ENCODE peak calls at places on chromosomes 16 and 17, in seven cellular contexts. D, W, U, Z, J, F and P are unnamed samples.

GRCh38 chr17:39062846-39063680 is 88.4 kb downstream of the PLXDC1 start:
- DNase-seq in D (no peak), W (no peak), U (no peak), Z (no peak), J (no peak), F (no peak), P (no peak)

GRCh38 chr17:13702266-13702665 is 100.5 kb upstream of the HS3ST3A1 start:
- DNase-seq in D (peak; percentile 7), W (no peak), U (no peak), Z (no peak), J (no peak), F (no peak), P (no peak)

GRCh38 chr17:43570518-43570928 is 24.4 kb upstream of the ETV4 start:
- DNase-seq in D (peak; percentile 32), W (no peak), U (no peak), Z (no peak), J (no peak), F (no peak), P (no peak)

GRCh38 chr16:27066655-27067054 is at the start of gene C16orf82:
- DNase-seq in D (no peak), W (no peak), U (no peak), Z (no peak), J (no peak), F (no peak), P (no peak)

GRCh38 chr16:74304164-74304834 is 7.7 kb downstream of the PSMD7 start:
- DNase-seq in D (no peak), W (no peak), U (no peak), Z (no peak), J (no peak), F (no peak), P (no peak)

GRCh38 chr16:70730944-70731343 is 45.1 kb upstream of the MTSS2 start:
- DNase-seq in D (no peak), W (no peak), U (no peak), Z (no peak), J (no peak), F (peak; percentile 61), P (no peak)

GRCh38 chr16:59108374-59108773 is 374.3 kb upstream of the GOT2 start:
- DNase-seq in D (no peak), W (no peak), U (no peak), Z (no peak), J (no peak), F (no peak), P (no peak)

GRCh38 chr17:83137523-83137922 is 58.1 kb downstream of the METRNL start:
- DNase-seq in D (no peak), W (no peak), U (no peak), Z (no peak), J (no peak), F (no peak), P (no peak)

GRCh38 chr16:51665599-51665998 is 514.5 kb upstream of the SALL1 start:
- DNase-seq in D (no peak), W (no peak), U (no peak), Z (no peak), J (no peak), F (no peak), P (no peak)

GRCh38 chr16:11597268-11597690 is 10.6 kb upstream of the LITAF start:
- DNase-seq in D (no peak), W (no peak), U (no peak), Z (no peak), J (no peak), F (no peak), P (no peak)

GRCh38 chr17:56045907-56046306 is 107.4 kb upstream of the ANKFN1 start:
- DNase-seq in D (no peak), W (no peak), U (no peak), Z (no peak), J (no peak), F (no peak), P (no peak)

GRCh38 chr16:85293899-85294642 is 181.8 kb upstream of the CIBAR2 start:
- DNase-seq in D (no peak), W (no peak), U (no peak), Z (no peak), J (no peak), F (no peak), P (no peak)

GRCh38 chr17:77602062-77602746 is 356.3 kb upstream of the TNRC6C start:
- DNase-seq in D (no peak), W (no peak), U (peak; percentile 25), Z (no peak), J (no peak), F (peak; percentile 68), P (no peak)

GRCh38 chr16:56822966-56823739 is 41.9 kb upstream of the SLC12A3 start:
- DNase-seq in D (no peak), W (no peak), U (no peak), Z (no peak), J (no peak), F (no peak), P (no peak)
- TF ChIP-seq CTCF in D (no peak), W (no peak), U (no peak), Z (no peak), J (no peak), F (no peak), P (no peak)

DNA sequence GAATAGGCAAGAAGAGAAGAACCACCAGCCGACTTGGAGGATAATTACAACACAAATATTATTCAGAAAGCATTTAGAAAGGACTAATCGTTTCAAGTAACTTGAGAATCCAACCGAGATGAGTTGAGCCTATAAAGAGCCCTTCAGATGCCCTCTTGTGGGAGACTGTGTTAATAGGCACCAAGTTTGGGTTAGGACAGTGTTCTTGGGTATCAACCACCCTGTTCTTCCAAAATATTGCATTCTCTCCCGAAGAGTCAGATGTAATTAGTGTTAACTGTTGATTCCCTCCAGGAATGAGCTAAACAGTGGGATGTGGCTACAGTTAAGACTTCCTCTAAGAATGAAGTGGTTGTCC is 87.8 kb upstream of the NOL11 start:
- DNase-seq in D (no peak), W (peak; percentile 46), U (no peak), Z (no peak), J (peak; percentile 74), F (no peak), P (peak; percentile 70)
- TF ChIP-seq CTCF in D (peak; percentile 70), W (peak; percentile 50), U (no peak), Z (peak; percentile 37), J (peak; percentile 52), F (peak; percentile 56), P (peak; percentile 68)

GRCh38 chr16:52786105-52786504 is 239.2 kb upstream of the TOX3 start:
- DNase-seq in D (no peak), W (no peak), U (no peak), Z (no peak), J (no peak), F (no peak), P (no peak)

GRCh38 chr16:52785653-52786052 is 238.7 kb upstream of the TOX3 start:
- DNase-seq in D (no peak), W (no peak), U (no peak), Z (no peak), J (no peak), F (no peak), P (no peak)
- TF ChIP-seq CTCF in D (no peak), W (no peak), U (no peak), Z (no peak), J (no peak), F (no peak), P (no peak)

GRCh38 chr16:24568392-24568791 is 29.0 kb downstream of the RBBP6 start:
- DNase-seq in D (no peak), W (no peak), U (no peak), Z (no peak), J (no peak), F (no peak), P (no peak)
- TF ChIP-seq CTCF in D (peak; percentile 41), W (no peak), U (no peak), Z (no peak), J (no peak), F (peak; percentile 33), P (peak; percentile 43)

DNA sequence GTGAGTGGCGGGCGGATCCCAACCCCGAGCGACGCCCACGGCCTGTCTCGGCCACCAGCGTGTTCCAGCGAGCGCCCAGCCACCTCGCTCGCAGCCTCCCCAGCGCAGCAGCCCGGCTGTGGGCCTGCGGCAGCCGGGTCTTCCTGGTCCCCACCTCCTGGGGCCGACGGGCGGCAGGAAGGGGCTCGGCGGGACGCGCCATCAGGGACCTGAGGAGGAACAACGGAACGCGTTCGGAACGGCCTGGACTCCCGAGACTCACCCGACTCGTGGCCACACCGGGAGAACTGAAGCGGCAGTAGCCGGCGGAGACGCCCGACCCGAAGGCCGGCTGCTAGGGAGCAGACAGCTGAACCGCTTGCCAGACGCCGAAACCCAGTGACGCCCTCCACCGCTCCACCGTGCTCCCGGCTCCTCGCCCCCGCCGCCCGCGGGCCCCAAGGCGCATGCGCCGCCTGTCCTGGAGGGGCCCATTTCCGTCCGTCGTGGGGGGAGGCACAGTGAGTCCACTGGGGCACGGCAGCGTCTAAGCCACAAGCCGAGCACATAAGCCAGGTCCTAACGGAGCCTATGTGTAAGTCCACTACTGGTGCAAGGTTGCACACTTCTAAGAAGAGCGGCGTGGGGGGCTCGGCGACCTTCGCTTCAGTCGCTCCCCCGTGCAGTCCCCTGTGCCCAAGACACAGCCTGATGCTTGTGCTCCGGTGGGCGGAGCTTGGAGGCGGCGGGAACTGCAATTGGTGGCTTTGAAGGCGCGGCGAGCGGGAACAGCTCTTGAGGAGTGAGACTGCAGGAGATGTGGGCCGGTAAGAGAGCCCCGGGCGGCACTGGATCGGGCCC is at the start of the genes CENPN and CMC2:
- DNase-seq in D (peak; percentile 99), W (peak; percentile 90), U (peak; percentile 99), Z (peak; percentile 97), J (peak; percentile 99), F (peak; percentile 99), P (peak; percentile 99)
- TF ChIP-seq CTCF in D (no peak), W (no peak), U (no peak), Z (no peak), J (no peak), F (no peak), P (no peak)

DNA sequence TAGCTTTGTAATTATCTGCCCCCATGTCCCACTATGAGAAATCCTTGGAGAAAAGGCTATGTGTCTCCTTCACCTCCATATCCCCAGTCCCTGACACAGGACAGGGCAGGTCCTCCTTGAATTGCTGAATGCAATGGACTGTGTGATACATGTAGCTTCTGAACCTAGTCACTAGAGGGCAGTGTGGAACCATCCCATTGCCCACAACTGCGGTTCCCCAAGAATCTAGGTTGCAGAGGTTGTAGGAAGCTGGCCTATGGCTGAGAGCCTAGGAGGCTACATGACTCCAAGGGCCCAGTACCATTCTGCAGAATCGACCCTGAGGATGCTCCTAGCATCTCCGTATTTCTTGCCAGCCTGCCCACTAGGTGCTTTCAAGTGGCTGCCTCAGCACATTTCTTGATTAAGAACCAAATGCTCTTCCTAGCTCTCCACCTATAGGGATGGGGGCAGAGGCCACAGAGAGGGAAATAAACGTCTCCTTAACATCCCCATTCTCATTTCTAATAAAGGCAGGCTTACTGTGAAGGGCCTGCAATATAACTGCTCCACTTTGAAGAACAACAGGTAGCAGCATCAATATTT is 394.0 kb downstream of the CA10 start:
- DNase-seq in D (peak; percentile 23), W (peak; percentile 57), U (no peak), Z (peak; percentile 4), J (peak; percentile 72), F (no peak), P (no peak)
- TF ChIP-seq CTCF in D (peak; percentile 75), W (peak; percentile 88), U (peak; percentile 62), Z (peak; percentile 81), J (peak; percentile 88), F (peak; percentile 75), P (peak; percentile 75)